ENCODE peak calls at places on chromosomes 2 and 18, in four cellular contexts. I, C, L and T are unnamed samples.

GRCh38 chr18:28594034-28594433 is 417.1 kb upstream of the CDH2 start:
- DNase-seq in I (no peak), C (no peak), L (no peak), T (no peak)

GRCh38 chr2:238165288-238165921 is 6.6 kb downstream of the ERFE start:
- DNase-seq in I (no peak), C (no peak), L (no peak), T (no peak)

GRCh38 chr2:219542931-219543595 is 546 bp downstream of the CHPF start:
- DNase-seq in I (peak; percentile 51), C (no peak), L (peak; percentile 45), T (no peak)

GRCh38 chr2:100592226-100592625 is 29.4 kb downstream of the PDCL3 start:
- DNase-seq in I (no peak), C (no peak), L (no peak), T (no peak)

GRCh38 chr18:48201952-48202898 is 207.0 kb downstream of the ZBTB7C start:
- DNase-seq in I (no peak), C (no peak), L (no peak), T (peak; percentile 79)

GRCh38 chr2:75476778-75477177 is 84.0 kb downstream of the EVA1A start:
- DNase-seq in I (no peak), C (no peak), L (no peak), T (no peak)

GRCh38 chr2:176128172-176129012 is 1.1 kb upstream of the HOXD8 start:
- DNase-seq in I (no peak), C (no peak), L (no peak), T (no peak)

GRCh38 chr2:166764216-166764615 is 124.1 kb upstream of the XIRP2 start:
- DNase-seq in I (no peak), C (no peak), L (no peak), T (no peak)

GRCh38 chr18:22424564-22424963 is 6.8 kb upstream of the CTAGE1 start:
- DNase-seq in I (no peak), C (no peak), L (no peak), T (no peak)

GRCh38 chr2:219204425-219205164 is 2.0 kb upstream of the ZFAND2B start:
- DNase-seq in I (no peak), C (no peak), L (no peak), T (no peak)

GRCh38 chr2:112136081-112136480 is 2.1 kb upstream of the FBLN7 start:
- DNase-seq in I (no peak), C (no peak), L (no peak), T (no peak)

GRCh38 chr2:112137516-112138142 is 556 bp upstream of the FBLN7 start:
- DNase-seq in I (no peak), C (no peak), L (no peak), T (peak; percentile 83)

GRCh38 chr2:112140899-112141622 is 2.9 kb downstream of the FBLN7 start:
- DNase-seq in I (no peak), C (no peak), L (no peak), T (no peak)

GRCh38 chr2:112140413-112140802 is 2.2 kb downstream of the FBLN7 start:
- DNase-seq in I (no peak), C (no peak), L (no peak), T (no peak)

DNA sequence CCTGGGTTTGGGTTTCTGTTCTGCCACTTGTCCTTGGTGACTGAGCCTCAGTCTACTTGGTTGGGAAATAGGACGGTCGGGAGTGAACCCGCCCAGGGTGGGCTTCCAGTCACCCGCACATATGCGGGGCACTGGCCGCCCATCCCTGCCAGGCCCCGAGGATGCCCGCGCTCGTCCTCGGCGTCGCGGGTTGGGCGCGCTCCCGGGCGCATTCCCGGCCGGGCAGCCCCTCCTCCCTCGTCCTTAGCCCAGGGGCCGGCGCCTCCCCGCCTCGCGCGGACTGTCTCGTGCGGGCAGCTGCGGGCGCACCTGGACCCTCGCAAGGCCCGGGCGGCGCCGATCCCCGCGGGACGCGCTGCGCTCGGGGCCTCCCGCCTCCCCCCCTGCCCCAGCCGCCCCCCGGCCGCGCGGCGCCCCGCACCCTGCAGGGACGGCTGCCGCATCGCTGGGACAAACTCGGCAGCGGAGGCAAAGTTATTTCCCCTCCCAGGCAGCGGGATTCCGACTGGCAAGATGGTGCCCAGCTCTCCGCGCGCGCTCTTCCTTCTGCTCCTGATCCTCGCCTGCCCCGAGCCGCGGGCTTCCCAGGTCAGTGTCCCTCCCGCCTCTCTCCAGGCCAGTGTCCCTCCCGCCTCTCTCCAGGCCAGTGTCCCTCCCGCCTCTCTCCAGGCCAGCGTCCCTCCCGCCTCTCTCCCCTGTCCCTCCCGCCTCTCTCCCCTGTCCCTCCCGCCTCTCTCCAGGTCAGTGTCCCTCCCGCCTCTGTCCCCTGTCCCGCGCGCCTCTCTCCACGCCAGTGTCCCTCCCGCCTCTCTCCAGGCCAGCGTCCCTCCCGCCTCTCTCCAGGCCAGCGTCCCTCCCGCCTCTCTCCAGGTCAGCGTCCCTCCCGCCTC is at the start of gene FBLN7:
- DNase-seq in I (no peak), C (no peak), L (no peak), T (peak; percentile 86)
- TF ChIP-seq POLR2A in I (no peak), C (no peak), L (no peak), T (no peak)

DNA sequence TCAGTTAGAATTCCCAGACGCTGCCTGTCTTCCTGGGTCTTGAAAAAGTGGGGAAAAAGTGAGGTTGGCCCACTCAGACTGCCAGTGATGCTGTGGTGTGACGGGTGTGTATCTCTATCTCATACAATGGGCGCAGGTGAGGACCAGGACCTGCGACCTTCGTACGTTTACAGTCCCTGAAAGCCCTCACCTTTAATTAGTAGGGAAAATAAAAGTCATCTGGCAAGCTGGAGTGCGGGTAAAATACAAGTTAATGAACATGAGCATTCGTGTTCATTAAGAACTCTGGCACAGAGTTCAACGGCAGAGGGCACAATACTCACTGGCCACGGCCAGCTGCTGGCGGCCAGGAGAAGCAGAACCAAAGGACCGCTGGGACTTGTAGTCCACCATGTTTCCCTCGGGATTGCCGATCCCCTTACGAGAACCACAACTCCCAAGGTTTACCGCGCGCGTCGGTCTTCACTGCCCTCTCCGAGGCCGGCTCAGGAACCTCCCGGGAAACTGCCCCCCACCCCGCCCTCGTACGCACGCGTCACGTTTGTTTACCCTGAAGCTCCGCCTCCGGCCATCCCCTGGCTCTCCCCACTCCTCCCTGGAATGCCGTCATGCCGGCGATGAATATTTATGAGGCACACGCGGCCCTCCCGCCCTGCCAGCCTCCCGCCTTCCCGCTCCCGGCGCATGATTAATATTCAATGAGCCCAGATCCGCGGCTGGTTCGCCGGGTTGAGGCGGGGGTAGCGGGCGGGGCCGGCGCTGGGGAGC is 486 bp upstream of the PHLPP1 start:
- DNase-seq in I (peak; percentile 100), C (peak; percentile 98), L (peak; percentile 78), T (peak; percentile 99)
- TF ChIP-seq POLR2A in I (no peak), C (no peak), L (no peak), T (no peak)

DNA sequence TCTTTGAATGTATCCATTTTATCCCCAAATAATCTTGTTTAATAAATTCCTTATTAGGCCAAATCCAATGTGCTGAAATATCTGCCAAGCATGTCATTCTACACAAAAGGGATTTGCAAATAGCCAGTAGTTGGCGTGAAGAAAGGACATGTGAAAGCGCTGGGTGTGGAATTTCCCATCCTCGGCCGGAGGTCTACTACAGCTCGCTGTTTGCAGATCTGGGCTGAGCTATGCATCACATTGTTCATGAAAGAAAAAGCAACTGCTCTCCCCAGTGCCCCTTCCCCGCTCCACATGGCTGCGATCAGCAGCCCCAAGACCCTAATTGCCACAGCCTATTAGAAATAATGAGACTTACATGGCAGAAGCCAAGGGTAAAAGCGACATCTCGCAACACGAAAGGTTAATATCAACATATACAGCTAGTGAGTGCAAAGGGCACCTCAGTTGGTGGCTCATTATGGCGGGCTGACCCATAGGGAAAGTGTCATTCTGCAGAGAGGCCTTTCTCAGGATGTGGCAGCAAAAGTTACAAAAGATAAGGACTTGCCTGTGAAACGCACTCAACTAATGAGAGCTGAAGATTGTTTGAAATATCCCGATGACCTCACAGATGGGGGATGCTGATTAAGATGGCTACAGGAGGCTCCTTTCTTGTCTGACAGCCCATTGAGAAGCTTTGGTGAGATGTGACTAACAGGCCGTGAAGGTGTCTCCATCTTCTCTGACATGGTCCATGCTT is 126.9 kb upstream of the CYP1B1 start:
- DNase-seq in I (no peak), C (no peak), L (no peak), T (no peak)
- TF ChIP-seq POLR2A in I (no peak), C (no peak), L (no peak), T (no peak)

GRCh38 chr2:45227347-45227746 is 218.1 kb upstream of the SIX2 start:
- DNase-seq in I (no peak), C (no peak), L (no peak), T (no peak)
- TF ChIP-seq POLR2A in I (no peak), C (no peak), L (no peak), T (no peak)